ENCODE peak calls at places on chromosomes 7 and 10, in six cellular contexts. S, I, N, P, J and X are unnamed samples.

GRCh38 chr7:97226541-97226940 is 109.0 kb downstream of the SDHAF3 start:
- DNase-seq in I (no peak), P (no peak), S (no peak), J (no peak), N (no peak), X (no peak)

GRCh38 chr10:131928248-131929095 is 27.7 kb downstream of the PPP2R2D start:
- DNase-seq in J (no peak), P (peak), N (no peak), I (no peak), S (no peak), X (no peak)

GRCh38 chr10:30750971-30751677 is 121.6 kb upstream of the LYZL2 start:
- DNase-seq in J (no peak), P (no peak), N (no peak), I (no peak), S (no peak), X (no peak)

GRCh38 chr7:44650772-44651171 is 44.3 kb downstream of the OGDH start:
- DNase-seq in J (no peak), P (no peak), N (no peak), I (peak), S (no peak), X (no peak)

GRCh38 chr10:125013529-125013872 is 71.6 kb downstream of the ZRANB1 start:
- DNase-seq in J (no peak), N (no peak), I (no peak), P (no peak), S (no peak), X (no peak)

GRCh38 chr7:5586279-5586962 is 162.8 kb upstream of the TNRC18 start:
- DNase-seq in S (no peak), J (no peak), P (no peak), N (no peak), I (no peak), X (no peak)

GRCh38 chr10:47353351-47353750 is 5.2 kb downstream of the RBP3 start:
- DNase-seq in J (no peak), N (no peak), S (no peak), P (peak), I (no peak), X (no peak)

GRCh38 chr10:115915429-115915828 is 357.6 kb downstream of the GFRA1 start:
- DNase-seq in J (no peak), I (no peak), P (no peak), S (no peak), N (no peak), X (no peak)

GRCh38 chr10:104350146-104350635 is 3.4 kb upstream of the CFAP58 start:
- DNase-seq in I (peak), J (no peak), N (no peak), S (no peak), P (no peak), X (peak)

GRCh38 chr7:50832744-50833143 is 50.0 kb upstream of the GRB10 start:
- DNase-seq in J (no peak), P (no peak), I (no peak), S (no peak), N (no peak), X (no peak)

GRCh38 chr10:102435529-102436233 is 3.3 kb upstream of the CUEDC2 start:
- DNase-seq in S (no peak), N (no peak), I (peak), J (no peak), P (no peak), X (no peak)

GRCh38 chr7:33702511-33703054 is 202.8 kb upstream of the BMPER start:
- DNase-seq in N (no peak), I (no peak), S (no peak), P (no peak), J (no peak), X (no peak)

GRCh38 chr7:102050864-102051460 is 233.5 kb downstream of the CUX1 start:
- DNase-seq in N (no peak), I (no peak), S (no peak), J (no peak), P (no peak), X (no peak)

GRCh38 chr7:120110169-120110568 is 162.8 kb upstream of the KCND2 start:
- DNase-seq in N (no peak), I (no peak), P (no peak), J (no peak), S (no peak), X (no peak)

GRCh38 chr7:15561840-15562239 is at the start of gene AGMO:
- DNase-seq in J (peak), N (no peak), S (peak), I (peak), P (no peak), X (peak)

GRCh38 chr10:62813981-62814380 is 2.2 kb downstream of the EGR2 start:
- DNase-seq in P (peak), N (no peak), J (no peak), S (no peak), I (no peak), X (no peak)

GRCh38 chr10:59606551-59606961 is 103.1 kb downstream of the SLC16A9 start:
- DNase-seq in P (no peak), S (no peak), I (no peak), J (no peak), N (no peak), X (no peak)

GRCh38 chr7:151242181-151243044 is 6.1 kb downstream of the SMARCD3 start:
- DNase-seq in N (no peak), J (no peak), I (no peak), P (no peak), S (no peak), X (no peak)

GRCh38 chr7:101172854-101173751 is 7.0 kb downstream of the NAT16 start:
- DNase-seq in J (peak), S (no peak), I (peak), N (peak), P (no peak), X (no peak)

GRCh38 chr10:132588301-132589013 is 50.9 kb downstream of the INPP5A start:
- DNase-seq in I (peak), P (peak), J (no peak), N (no peak), S (no peak), X (no peak)

GRCh38 chr10:102804382-102804781 is 32.8 kb downstream of the CYP17A1 start:
- DNase-seq in N (no peak), S (no peak), P (no peak), I (no peak), J (no peak), X (no peak)

GRCh38 chr7:54678763-54679396 is 80.1 kb downstream of the SEC61G start:
- DNase-seq in P (no peak), S (no peak), N (no peak), J (no peak), I (no peak), X (no peak)
- TF ChIP-seq CTCF in P (no peak), S (no peak), N (no peak), J (no peak), I (no peak), X (no peak)

DNA sequence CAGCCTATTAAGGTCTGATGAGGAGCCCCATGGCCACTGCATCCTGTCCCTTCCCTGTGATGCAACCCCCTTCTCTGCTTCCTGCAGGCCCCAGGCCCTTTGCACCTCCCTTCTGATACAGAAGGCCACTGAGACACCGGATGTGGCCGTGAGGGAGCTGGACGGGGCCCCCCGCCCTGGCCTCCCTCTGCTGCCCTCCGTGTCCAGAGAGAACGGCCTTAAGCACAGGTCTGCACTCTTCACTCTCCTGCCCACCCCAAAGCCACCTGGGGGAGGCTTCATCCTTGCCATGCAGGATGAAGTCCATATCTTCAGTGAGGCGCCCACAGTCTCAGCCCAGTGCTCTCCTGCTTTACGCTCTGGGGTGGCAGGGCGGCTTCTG is 86.9 kb upstream of the GNA12 start:
- DNase-seq in P (peak), I (peak), S (no peak), J (no peak), N (no peak), X (no peak)
- TF ChIP-seq POLR2A in P (no peak), I (no peak), S (no peak), J (no peak), N (no peak), X (no peak)

GRCh38 chr7:1404881-1405548 is 54.3 kb downstream of the MICALL2 start:
- DNase-seq in P (no peak), S (no peak), J (no peak), N (no peak), I (no peak), X (no peak)

GRCh38 chr7:1402791-1403755 is 56.2 kb downstream of the MICALL2 start:
- DNase-seq in J (no peak), I (no peak), P (no peak), N (no peak), S (no peak), X (no peak)

GRCh38 chr7:1402110-1402790 is 57.0 kb downstream of the MICALL2 start:
- DNase-seq in P (no peak), J (no peak), S (no peak), I (no peak), N (no peak), X (no peak)

GRCh38 chr7:1401011-1401410 is 58.3 kb downstream of the MICALL2 start:
- DNase-seq in S (no peak), N (no peak), P (no peak), I (no peak), J (no peak), X (no peak)

GRCh38 chr7:1403844-1404404 is 55.3 kb downstream of the MICALL2 start:
- DNase-seq in P (no peak), I (no peak), N (no peak), J (no peak), S (no peak), X (no peak)
- TF ChIP-seq CTCF in P (no peak), I (no peak), N (no peak), J (no peak), S (no peak), X (no peak)

DNA sequence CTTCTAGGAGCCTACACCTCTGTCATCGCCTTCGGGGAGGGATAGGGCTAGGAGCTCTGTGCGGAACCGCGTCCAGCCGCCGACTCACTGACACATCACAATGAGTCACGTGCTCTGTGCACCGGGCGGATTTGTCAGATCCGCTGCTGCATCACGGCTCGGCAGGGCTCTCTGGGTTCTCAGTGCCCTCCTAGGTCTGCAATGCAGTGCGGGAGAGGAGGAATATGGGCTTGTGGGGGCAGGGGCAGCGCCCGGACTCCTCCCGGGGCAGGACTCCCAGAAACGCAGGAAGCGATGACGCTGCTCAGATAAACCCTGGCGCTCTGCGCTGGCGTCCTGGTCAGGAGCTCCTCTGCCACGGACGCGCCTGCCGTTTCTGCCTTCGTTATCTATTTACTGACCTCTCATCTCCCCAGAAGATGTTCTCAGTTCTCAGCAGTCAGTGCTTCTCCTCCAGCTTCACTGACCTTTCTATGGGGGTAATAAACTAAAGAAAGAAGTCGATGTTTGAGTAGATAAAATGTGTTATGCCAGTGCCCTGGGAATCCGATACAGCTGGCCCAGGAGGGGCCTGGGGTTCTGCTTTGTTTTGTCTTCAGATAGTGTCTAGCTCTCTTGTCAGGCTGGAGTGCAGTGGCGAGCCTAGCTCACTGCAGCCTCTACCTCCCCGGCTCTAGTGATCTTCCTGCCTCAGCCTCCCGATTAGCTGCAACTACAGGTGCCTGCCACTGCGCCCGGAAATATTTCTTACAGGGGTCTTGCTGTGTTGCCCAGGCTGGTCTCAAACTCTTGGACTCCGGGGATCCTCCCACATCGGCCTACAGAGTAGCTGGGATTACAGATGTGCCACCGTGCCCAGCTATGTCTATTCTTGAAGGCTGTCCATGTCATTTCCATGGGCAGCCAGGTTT is 22.8 kb upstream of the ITGB1 start:
- DNase-seq in I (peak), J (peak), N (peak), S (peak), P (peak), X (peak)
- TF ChIP-seq POLR2A in I (peak), J (peak), N (no peak), S (peak), P (peak), X (no peak)

GRCh38 chr7:40899151-40899550 is 764.3 kb downstream of the SUGCT start:
- DNase-seq in I (no peak), S (no peak), J (no peak), P (no peak), N (peak), X (peak)

GRCh38 chr7:40903872-40904271 is 769.1 kb downstream of the SUGCT start:
- DNase-seq in P (no peak), N (no peak), J (no peak), I (no peak), S (no peak), X (no peak)

DNA sequence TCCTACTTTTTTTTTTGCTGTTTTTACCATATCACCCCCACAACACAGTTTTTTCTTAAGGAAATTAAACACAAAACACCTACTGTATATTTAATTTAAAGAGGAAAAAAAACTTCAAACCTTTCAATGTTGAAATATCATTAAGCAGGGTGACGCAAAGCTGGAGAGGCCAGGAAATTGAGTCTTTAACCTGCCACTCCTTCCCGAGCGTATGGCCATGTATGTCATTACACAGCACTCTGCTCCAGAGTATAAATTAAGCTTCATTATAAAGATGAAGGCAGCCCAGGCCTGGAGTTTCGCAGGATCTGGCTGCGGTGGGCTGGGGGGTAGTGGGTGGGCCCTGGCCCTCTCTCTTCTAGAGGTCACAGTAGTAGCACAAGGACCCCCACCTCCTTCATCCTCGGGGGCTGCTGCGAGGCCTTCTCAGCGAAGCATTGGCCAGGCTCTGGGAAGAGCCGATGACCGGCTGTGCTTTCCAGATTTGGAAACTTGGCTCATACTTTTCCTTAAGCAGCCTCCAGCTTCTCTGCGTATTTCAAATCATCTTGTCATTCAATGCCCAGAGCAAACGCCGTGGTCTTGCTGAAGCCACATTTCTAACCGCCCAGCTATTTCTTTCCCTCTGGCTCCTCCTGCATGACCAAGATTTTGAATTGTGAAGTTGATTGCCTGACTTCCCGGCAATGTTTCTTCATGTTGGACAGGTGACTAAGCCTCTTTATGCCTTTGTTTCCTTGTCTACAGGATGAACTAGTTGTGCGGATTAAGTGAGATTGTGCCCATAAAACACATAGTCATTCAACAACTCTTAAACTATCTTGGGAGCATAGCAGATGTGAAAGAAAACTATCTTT is 765.1 kb downstream of the SUGCT start:
- DNase-seq in J (no peak), P (no peak), I (no peak), S (no peak), N (no peak), X (no peak)
- TF ChIP-seq CTCF in J (no peak), P (no peak), I (no peak), S (no peak), N (no peak), X (no peak)